ENCODE peak calls at places on chromosomes 7 and 10, in seven cellular contexts. N is H9, Y is IMR-90, D is H1, Z is mesendoderm, H is mesenchymal stem cell, M is trophoblast cell. P is an unnamed sample.

GRCh38 chr10:99731296-99732032 is 463 bp downstream of the COX15 start:
- DNase-seq in N (no peak), Y (no peak), D (no peak), Z (no peak), H (peak), M (no peak), P (no peak)

GRCh38 chr7:95322396-95322795 is 1.9 kb downstream of the PON1 start:
- DNase-seq in N (no peak), Y (no peak), D (no peak), Z (no peak), H (no peak), M (no peak), P (no peak)

GRCh38 chr10:128274938-128275337 is 148.7 kb upstream of the MKI67 start:
- DNase-seq in N (no peak), Y (no peak), D (no peak), Z (no peak), H (peak), M (no peak), P (no peak)

GRCh38 chr10:132307823-132308587 is at the start of gene STK32C:
- DNase-seq in N (peak), Y (peak), D (peak), Z (peak), H (peak), M (peak), P (peak)

GRCh38 chr10:6473901-6474370 is 106.1 kb downstream of the PRKCQ start:
- DNase-seq in N (no peak), Y (no peak), D (no peak), Z (no peak), H (peak), M (no peak), P (no peak)

GRCh38 chr7:112665709-112666108 is 124.5 kb downstream of the TMEM168 start:
- DNase-seq in N (peak), Y (peak), D (no peak), Z (peak), H (no peak), M (no peak), P (peak)

GRCh38 chr7:55363386-55364170 is 1.6 kb upstream of the LANCL2 start:
- DNase-seq in N (no peak), Y (no peak), D (no peak), Z (no peak), H (no peak), M (no peak), P (no peak)

GRCh38 chr7:44470080-44470479 is 20.4 kb downstream of the NUDCD3 start:
- DNase-seq in N (no peak), Y (peak), D (no peak), Z (no peak), H (peak), M (no peak), P (no peak)

GRCh38 chr7:78601728-78602127 is 803.2 kb downstream of the PHTF2 start:
- DNase-seq in N (no peak), Y (peak), D (no peak), Z (no peak), H (no peak), M (no peak), P (no peak)

GRCh38 chr7:39624202-39624807 is 933 bp downstream of the RALA start:
- DNase-seq in N (no peak), Y (no peak), D (no peak), Z (peak), H (peak), M (no peak), P (peak)

GRCh38 chr10:114458955-114459354 is 54.7 kb upstream of the AFAP1L2 start:
- DNase-seq in N (peak), Y (peak), D (peak), Z (peak), H (peak), M (peak), P (no peak)

GRCh38 chr7:76294344-76295024 is 8.0 kb upstream of the HSPB1 start:
- DNase-seq in N (peak), Y (peak), D (no peak), Z (peak), H (peak), M (peak), P (no peak)

GRCh38 chr10:52387744-52388143 is 73.7 kb downstream of the DKK1 start:
- DNase-seq in N (no peak), Y (no peak), D (no peak), Z (no peak), H (no peak), M (no peak), P (no peak)

GRCh38 chr7:45881280-45881758 is 7.0 kb upstream of the IGFBP1 start:
- DNase-seq in N (no peak), Y (no peak), D (no peak), Z (no peak), H (no peak), M (no peak), P (no peak)
- H3K23ac ChIP-seq in N (no peak), Y (peak), D (no peak), Z (no peak), H (no peak), M (no peak), P (no peak)

DNA sequence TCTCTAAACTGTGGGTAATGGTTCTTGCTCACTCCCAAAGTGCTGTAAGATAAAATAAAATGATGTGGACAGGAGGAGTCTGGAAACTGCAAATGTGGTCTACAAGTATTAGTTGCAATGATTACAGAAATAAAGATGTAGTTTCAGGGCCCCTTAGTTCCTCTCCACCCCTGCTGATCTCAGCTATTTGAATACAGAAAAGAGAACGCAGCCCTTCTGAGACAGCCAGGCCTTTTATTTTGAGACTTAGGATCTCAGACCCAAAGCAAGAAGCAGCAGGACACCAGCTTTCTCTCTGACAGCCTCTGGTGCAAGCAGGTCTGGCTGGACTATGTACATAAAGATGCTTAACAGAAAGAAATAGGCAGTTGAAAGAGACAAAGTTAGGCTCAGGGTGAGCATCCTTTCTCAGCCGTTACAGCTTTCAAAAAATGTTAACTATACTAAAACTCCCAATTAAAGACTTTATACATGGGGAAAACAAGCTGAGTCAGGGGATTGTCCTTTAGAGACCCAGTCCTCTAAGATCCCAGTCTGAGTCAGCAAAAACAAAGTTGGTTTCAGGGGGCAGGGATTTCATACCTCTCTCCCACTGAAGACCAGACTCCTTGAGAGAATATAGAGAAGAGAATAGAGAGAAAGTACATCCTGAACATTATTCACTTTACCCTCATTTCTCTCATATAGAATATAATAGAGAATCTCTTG is 220.4 kb downstream of the TMEM178B start:
- DNase-seq in N (no peak), Y (no peak), D (no peak), Z (no peak), H (no peak), M (no peak), P (no peak)
- H3K23ac ChIP-seq in N (no peak), Y (no peak), D (no peak), Z (no peak), H (no peak), M (no peak), P (no peak)

GRCh38 chr10:11950325-11951018 is 92.1 kb downstream of the UPF2 start:
- DNase-seq in N (no peak), Y (no peak), D (no peak), Z (no peak), H (no peak), M (no peak), P (no peak)
- H3K23ac ChIP-seq in N (no peak), Y (no peak), D (no peak), Z (no peak), H (no peak), M (no peak), P (no peak)

DNA sequence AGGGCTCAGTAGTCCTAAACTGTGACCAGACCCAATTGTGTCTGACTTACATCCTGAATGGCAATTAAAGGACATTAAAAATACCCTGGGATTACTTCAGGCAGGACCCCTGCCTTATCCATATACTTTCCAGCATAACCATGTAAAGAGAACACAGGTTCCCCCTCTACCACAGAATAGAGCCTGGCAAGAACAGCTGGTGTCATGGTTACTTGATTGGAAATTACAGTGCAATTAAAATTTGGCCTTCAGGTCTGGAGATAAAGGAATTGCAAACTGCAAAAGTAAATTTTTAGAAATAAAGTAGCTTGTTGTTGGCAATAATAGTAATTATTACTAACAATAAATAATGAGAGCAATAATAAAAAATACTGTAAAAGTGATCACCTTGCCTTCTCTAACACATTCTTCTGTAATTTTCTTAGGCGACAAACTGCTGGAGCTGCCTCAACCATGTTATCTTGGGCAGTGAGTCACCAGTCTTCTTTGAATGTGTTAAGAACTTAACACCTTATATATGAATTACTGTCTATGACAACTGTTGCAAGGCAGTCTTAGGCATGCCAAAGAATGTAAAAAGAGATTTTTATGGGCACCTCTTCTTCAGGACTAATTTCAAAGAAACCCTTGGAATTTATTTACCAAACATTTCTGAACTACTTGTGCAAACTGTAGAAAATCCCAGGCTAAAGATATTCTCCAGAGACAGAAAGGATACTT is 53.7 kb downstream of the HIBADH start:
- DNase-seq in N (no peak), Y (no peak), D (no peak), Z (peak), H (peak), M (no peak), P (no peak)
- H3K23ac ChIP-seq in N (no peak), Y (no peak), D (no peak), Z (no peak), H (no peak), M (no peak), P (no peak)

GRCh38 chr10:77233466-77233865 is 404.1 kb downstream of the KCNMA1 start:
- DNase-seq in N (no peak), Y (no peak), D (no peak), Z (peak), H (no peak), M (peak), P (no peak)

GRCh38 chr10:77231884-77232283 is 405.7 kb downstream of the KCNMA1 start:
- DNase-seq in N (no peak), Y (no peak), D (no peak), Z (no peak), H (no peak), M (no peak), P (no peak)

GRCh38 chr10:77229704-77230103 is 407.9 kb downstream of the KCNMA1 start:
- DNase-seq in N (no peak), Y (peak), D (no peak), Z (no peak), H (no peak), M (no peak), P (no peak)

GRCh38 chr10:77230194-77230593 is 407.4 kb downstream of the KCNMA1 start:
- DNase-seq in N (no peak), Y (peak), D (no peak), Z (no peak), H (peak), M (no peak), P (no peak)

DNA sequence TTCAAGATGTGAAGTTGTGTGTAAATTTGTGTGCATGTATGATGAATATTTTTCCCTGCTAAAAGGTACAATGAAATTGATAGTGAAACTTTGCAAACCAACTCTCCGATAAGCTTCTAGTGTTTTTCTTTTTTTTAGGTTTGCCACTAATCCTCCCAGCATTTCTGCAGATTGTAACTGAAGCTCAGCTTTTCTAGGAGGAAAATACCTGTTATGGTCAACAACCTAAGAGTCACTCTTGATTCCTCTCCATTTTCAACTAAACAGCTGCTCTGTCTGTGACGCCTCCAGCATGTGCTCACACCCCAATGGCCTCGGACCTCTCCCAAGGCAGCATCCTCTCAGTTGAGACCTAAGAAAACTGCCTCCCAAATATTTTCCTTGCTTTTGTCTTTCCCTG is 406.2 kb downstream of the KCNMA1 start:
- DNase-seq in N (no peak), Y (no peak), D (no peak), Z (no peak), H (no peak), M (no peak), P (no peak)
- H3K23ac ChIP-seq in N (no peak), Y (no peak), D (no peak), Z (no peak), H (no peak), M (no peak), P (no peak)

GRCh38 chr10:72658696-72659400 is 33.0 kb upstream of the MICU1 start:
- DNase-seq in N (no peak), Y (no peak), D (no peak), Z (no peak), H (no peak), M (no peak), P (no peak)
- H3K23ac ChIP-seq in N (no peak), Y (no peak), D (no peak), Z (no peak), H (no peak), M (no peak), P (no peak)

DNA sequence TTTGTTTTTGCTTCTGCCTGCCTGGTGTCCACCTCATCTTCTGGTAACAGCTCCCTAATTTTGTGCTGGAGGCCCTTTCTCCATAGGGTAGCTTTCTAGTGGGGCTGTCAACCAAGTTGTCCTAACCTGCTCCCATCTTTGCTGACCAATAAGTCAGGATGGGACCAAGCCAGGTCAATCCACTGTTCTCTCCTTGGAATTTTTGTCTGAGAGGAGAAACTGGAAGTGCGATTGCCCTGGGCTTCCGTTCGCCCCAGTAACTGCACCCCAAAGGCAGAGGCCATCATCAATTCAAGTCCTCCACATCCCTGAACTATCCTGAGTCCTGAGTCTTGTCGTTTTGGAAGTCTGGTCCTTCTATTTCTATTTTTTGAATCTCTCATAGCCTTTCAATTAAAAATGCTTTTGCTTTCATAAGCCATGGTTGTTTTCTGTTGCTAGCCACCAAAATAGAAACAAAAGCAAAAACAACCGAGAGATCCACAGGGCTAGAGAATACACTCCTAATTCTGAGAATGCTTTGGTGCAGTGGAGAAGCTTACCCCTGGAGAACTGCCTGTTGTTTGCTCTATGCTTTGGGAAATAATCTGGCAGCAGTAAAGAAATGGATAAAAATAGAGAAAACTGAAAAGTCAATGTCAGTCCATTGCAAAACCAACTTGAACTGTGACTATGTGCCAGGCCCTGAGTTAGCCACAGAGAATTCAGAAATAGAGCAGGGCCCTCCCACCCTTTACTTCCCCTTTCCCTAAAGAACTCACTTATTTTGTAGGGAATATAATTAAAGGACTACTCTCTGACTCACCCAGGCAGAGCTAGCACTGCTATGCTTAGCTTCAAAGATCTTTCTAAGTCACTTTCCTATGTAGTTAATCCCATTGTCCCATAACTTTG is 368.1 kb downstream of the CXCL12 start:
- DNase-seq in N (no peak), Y (peak), D (no peak), Z (no peak), H (no peak), M (no peak), P (no peak)
- H3K23ac ChIP-seq in N (no peak), Y (no peak), D (no peak), Z (no peak), H (no peak), M (no peak), P (no peak)

DNA sequence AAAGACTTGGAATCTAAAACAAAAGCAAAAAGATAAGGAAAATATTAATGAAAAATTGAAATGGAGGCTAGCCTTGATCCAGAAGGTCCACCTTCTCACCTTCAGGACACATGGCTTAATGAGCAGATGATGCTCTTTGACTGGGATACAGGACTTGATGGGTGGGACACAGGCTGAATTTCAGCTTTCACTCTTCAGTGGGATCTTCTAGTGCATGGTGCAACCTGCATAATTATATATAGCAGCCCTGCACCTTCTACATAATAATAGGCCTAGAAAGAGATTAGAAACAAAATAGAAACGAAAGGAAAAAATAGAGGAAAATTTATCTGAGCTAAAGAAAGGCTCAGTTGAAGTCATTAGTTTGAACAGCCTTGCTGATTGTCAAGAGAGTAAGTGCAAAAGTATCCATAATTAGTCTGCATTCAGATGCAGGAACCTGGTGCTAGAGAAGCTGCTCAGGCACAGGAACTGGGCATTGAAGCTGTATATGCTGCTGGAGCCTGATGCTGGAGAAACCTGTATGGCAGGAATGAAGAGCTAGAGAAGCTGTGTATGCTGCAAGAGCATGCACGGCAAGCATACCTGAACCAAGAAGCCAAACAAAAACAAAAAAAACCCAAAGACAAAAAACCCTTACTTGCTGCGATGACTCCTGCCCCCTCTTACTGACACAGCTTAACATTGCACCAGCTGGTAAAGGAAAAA is 19.4 kb downstream of the MKLN1 start:
- DNase-seq in N (peak), Y (no peak), D (no peak), Z (peak), H (no peak), M (peak), P (no peak)
- H3K23ac ChIP-seq in N (no peak), Y (no peak), D (no peak), Z (no peak), H (no peak), M (no peak), P (no peak)

P was measured in neuronal stem cell.